ENCODE peak calls at places on chromosomes 12 and 14, in eight cellular contexts. V is fibroblast of lung; D is WERI-Rb-1; M is lower lobe of right lung; C is prostate gland; U is CD4-positive, alpha-beta T cell; F is left lung; T is stomach. X is an unnamed sample.

GRCh38 chr14:75648066-75648838 is 12.4 kb downstream of the ERG28 start:
- DNase-seq in V (peak), D (no peak), M (peak), C (peak), U (no peak), F (no peak), T (peak), X (peak)

GRCh38 chr14:99041141-99041819 is 230.7 kb downstream of the BCL11B start:
- DNase-seq in V (peak), D (no peak), M (no peak), C (no peak), U (no peak), F (no peak), T (peak), X (no peak)

GRCh38 chr14:81400852-81401251 is 728 bp upstream of the STON2 start:
- DNase-seq in V (peak), D (no peak), M (peak), C (peak), U (no peak), F (no peak), T (peak), X (peak)

GRCh38 chr12:103881261-103881660 is 40.2 kb upstream of the NT5DC3 start:
- DNase-seq in V (no peak), D (no peak), M (no peak), C (no peak), U (no peak), F (no peak), T (no peak), X (no peak)

GRCh38 chr12:3201741-3202500 is 124.7 kb downstream of the TSPAN9 start:
- DNase-seq in V (no peak), D (peak), M (no peak), C (no peak), U (no peak), F (no peak), T (no peak), X (no peak)

GRCh38 chr14:22386924-22387775 is 201.9 kb downstream of the DAD1 start:
- DNase-seq in V (peak), D (peak), M (peak), C (peak), U (no peak), F (no peak), T (peak), X (peak)

GRCh38 chr14:29637406-29637805 is 290.2 kb downstream of the PRKD1 start:
- DNase-seq in V (peak), D (no peak), M (no peak), C (peak), U (no peak), F (no peak), T (peak), X (no peak)

GRCh38 chr12:109711596-109712461 is 1.8 kb upstream of the FAM222A start:
- DNase-seq in V (no peak), D (no peak), M (no peak), C (no peak), U (no peak), F (peak), T (peak), X (no peak)

GRCh38 chr14:65223636-65224035 is 121.3 kb upstream of the MAX start:
- DNase-seq in V (no peak), D (no peak), M (no peak), C (no peak), U (no peak), F (no peak), T (no peak), X (no peak)

GRCh38 chr12:64232201-64232600 is 10.1 kb upstream of the KICS2 start:
- DNase-seq in V (no peak), D (no peak), M (no peak), C (no peak), U (no peak), F (no peak), T (no peak), X (no peak)

GRCh38 chr14:68757618-68758081 is 35.2 kb downstream of the ZFP36L1 start:
- DNase-seq in V (peak), D (no peak), M (peak), C (no peak), U (no peak), F (peak), T (no peak), X (no peak)

GRCh38 chr12:116466536-116466935 is 92.6 kb upstream of the MAP1LC3B2 start:
- DNase-seq in V (peak), D (peak), M (no peak), C (no peak), U (no peak), F (no peak), T (no peak), X (no peak)

GRCh38 chr14:91924871-91925726 is 22.4 kb downstream of the FBLN5 start:
- DNase-seq in V (peak), D (no peak), M (no peak), C (no peak), U (no peak), F (no peak), T (no peak), X (peak)

GRCh38 chr12:106919910-106920544 is 35.7 kb upstream of the TMEM263 start:
- DNase-seq in V (peak), D (no peak), M (no peak), C (peak), U (no peak), F (no peak), T (no peak), X (peak)

GRCh38 chr12:6914246-6914947 is at the start of gene ENO2:
- DNase-seq in V (peak), D (peak), M (peak), C (peak), U (peak), F (peak), T (peak), X (no peak)

GRCh38 chr14:97021571-97022171 is 224.5 kb downstream of the VRK1 start:
- DNase-seq in V (no peak), D (no peak), M (no peak), C (no peak), U (no peak), F (no peak), T (no peak), X (peak)

GRCh38 chr12:7114851-7115250 is 5.8 kb upstream of the C1RL start:
- DNase-seq in V (no peak), D (no peak), M (no peak), C (no peak), U (no peak), F (no peak), T (no peak), X (no peak)

GRCh38 chr12:28781671-28782652 is 367.1 kb upstream of the FAR2 start:
- DNase-seq in V (no peak), D (no peak), M (no peak), C (no peak), U (no peak), F (no peak), T (no peak), X (no peak)

GRCh38 chr14:80202888-80203562 is 8.3 kb downstream of the DIO2 start:
- DNase-seq in V (no peak), D (peak), M (no peak), C (no peak), U (no peak), F (peak), T (peak), X (no peak)

GRCh38 chr12:105256011-105256410 is 20.0 kb upstream of the APPL2 start:
- DNase-seq in V (peak), D (no peak), M (no peak), C (no peak), U (no peak), F (no peak), T (no peak), X (no peak)

GRCh38 chr14:80152166-80152565 is 59.1 kb downstream of the DIO2 start:
- DNase-seq in V (no peak), D (no peak), M (no peak), C (no peak), U (no peak), F (no peak), T (no peak), X (no peak)

GRCh38 chr14:81385824-81386223 is 14.3 kb downstream of the STON2 start:
- DNase-seq in V (no peak), D (no peak), M (no peak), C (no peak), U (no peak), F (no peak), T (no peak), X (no peak)

GRCh38 chr12:117579939-117580717 is 218.7 kb upstream of the NOS1 start:
- DNase-seq in V (no peak), D (no peak), M (no peak), C (no peak), U (no peak), F (no peak), T (no peak), X (no peak)

GRCh38 chr12:24948816-24949722 is at the start of gene BCAT1:
- DNase-seq in V (peak), D (peak), M (peak), C (peak), U (no peak), F (peak), T (peak), X (no peak)

GRCh38 chr12:64625243-64626077 is 15.2 kb downstream of the RASSF3 start:
- DNase-seq in V (peak), D (no peak), M (no peak), C (peak), U (no peak), F (no peak), T (peak), X (peak)

GRCh38 chr12:34399631-34400422 is 377.5 kb downstream of the ALG10 start:
- DNase-seq in V (no peak), D (peak), M (peak), C (peak), U (peak), F (peak), T (peak), X (no peak)

GRCh38 chr14:69625299-69626131 is 14.1 kb downstream of the SUSD6 start:
- DNase-seq in V (peak), D (no peak), M (peak), C (no peak), U (peak), F (peak), T (peak), X (no peak)

GRCh38 chr14:100239200-100239839 is 376 bp downstream of the YY1 start:
- DNase-seq in V (no peak), D (no peak), M (peak), C (no peak), U (peak), F (peak), T (no peak), X (no peak)

GRCh38 chr14:49280566-49280965 is 305.6 kb downstream of the RPS29 start:
- DNase-seq in V (no peak), D (no peak), M (no peak), C (no peak), U (no peak), F (no peak), T (no peak), X (no peak)

GRCh38 chr12:69569236-69569635 is 16.0 kb upstream of the CCT2 start:
- DNase-seq in V (peak), D (no peak), M (no peak), C (no peak), U (no peak), F (no peak), T (no peak), X (peak)

GRCh38 chr12:129753596-129753995 is 150.2 kb downstream of the TMEM132D start:
- DNase-seq in V (peak), D (no peak), M (no peak), C (no peak), U (no peak), F (no peak), T (no peak), X (peak)

GRCh38 chr12:110639336-110640178 is 25.6 kb downstream of the TCTN1 start:
- DNase-seq in V (peak), D (no peak), M (no peak), C (no peak), U (no peak), F (no peak), T (no peak), X (peak)

GRCh38 chr14:36942522-36943245 is 229.7 kb downstream of the SLC25A21 start:
- DNase-seq in V (peak), D (no peak), M (no peak), C (no peak), U (no peak), F (no peak), T (no peak), X (peak)

GRCh38 chr12:120689397-120690082 is 2.6 kb downstream of the MLEC start:
- DNase-seq in V (peak), D (no peak), M (no peak), C (no peak), U (no peak), F (no peak), T (no peak), X (no peak)

GRCh38 chr12:102454808-102455760 is 25.3 kb downstream of the IGF1 start:
- DNase-seq in V (peak), D (no peak), M (peak), C (no peak), U (no peak), F (no peak), T (no peak), X (no peak)

GRCh38 chr12:12881495-12881894 is 9.9 kb upstream of the GPRC5A start:
- DNase-seq in V (peak), D (no peak), M (no peak), C (no peak), U (no peak), F (no peak), T (no peak), X (no peak)

GRCh38 chr12:121805800-121806555 is 2.2 kb downstream of the SETD1B start:
- DNase-seq in V (no peak), D (no peak), M (no peak), C (no peak), U (no peak), F (peak), T (no peak), X (no peak)

DNA sequence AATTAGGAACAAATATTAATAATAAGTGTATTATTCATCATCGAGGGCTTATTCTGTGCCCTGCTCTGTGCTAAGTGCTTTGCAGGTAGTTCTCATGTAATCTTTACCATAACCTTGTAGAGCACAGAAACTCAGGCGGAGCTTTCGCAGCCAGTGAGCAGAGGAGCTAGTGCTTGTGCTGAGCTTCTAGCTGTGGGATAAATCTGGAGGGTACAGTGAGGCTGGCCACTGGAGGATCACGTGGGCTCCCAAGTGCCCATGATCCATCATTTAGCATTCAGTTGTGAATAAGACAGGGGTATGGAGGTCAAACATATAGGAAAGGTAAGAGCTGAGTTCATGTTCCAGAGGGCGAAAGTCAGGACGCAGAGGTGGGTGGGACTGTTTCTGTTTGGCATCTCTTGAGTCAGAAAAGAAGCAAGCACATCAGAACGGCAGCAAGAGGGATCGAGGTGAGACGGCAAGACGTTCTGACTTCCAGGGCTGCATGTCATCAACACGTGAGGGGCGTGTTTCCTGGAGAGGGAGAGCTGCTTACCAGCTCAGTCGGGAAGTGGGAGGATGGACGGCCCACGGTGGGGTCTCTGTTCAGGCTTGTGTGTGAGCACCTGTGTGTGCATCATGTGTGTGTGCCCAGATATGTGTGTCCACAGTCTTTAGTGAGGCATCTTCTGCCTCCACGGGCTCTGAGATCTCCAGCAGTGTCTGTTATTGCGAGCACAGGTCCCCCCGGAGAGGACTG is 16.8 kb upstream of the KRT80 start:
- DNase-seq in V (no peak), D (no peak), M (peak), C (no peak), U (no peak), F (no peak), T (no peak), X (no peak)
- H3K27ac ChIP-seq in V (no peak), D (no peak), M (no peak), C (peak), U (no peak), F (no peak), T (no peak), X (peak)

GRCh38 chr12:1662761-1663439 is 28.0 kb upstream of the ADIPOR2 start:
- DNase-seq in V (peak), D (peak), M (peak), C (peak), U (peak), F (peak), T (peak), X (no peak)
- TF ChIP-seq CTCF in V (no peak), D (peak), M (peak), C (peak), U (no peak), F (no peak), T (peak), X (no peak)

GRCh38 chr14:64060199-64060545 is 207.4 kb downstream of the SYNE2 start:
- DNase-seq in V (no peak), D (no peak), M (no peak), C (no peak), U (no peak), F (no peak), T (no peak), X (peak)
- H3K27ac ChIP-seq in V (no peak), D (no peak), M (no peak), C (no peak), U (no peak), F (no peak), T (no peak), X (peak)

GRCh38 chr12:26813812-26814211 is 19.2 kb downstream of the ITPR2 start:
- DNase-seq in V (no peak), D (no peak), M (no peak), C (no peak), U (no peak), F (no peak), T (no peak), X (no peak)
- TF ChIP-seq CTCF in V (no peak), D (no peak), M (no peak), C (no peak), U (no peak), F (no peak), T (no peak), X (no peak)

GRCh38 chr12:124656214-124656516 is 88.8 kb upstream of the NCOR2 start:
- DNase-seq in V (no peak), D (no peak), M (no peak), C (no peak), U (no peak), F (no peak), T (no peak), X (no peak)

GRCh38 chr12:124653169-124653931 is 85.9 kb upstream of the NCOR2 start:
- DNase-seq in V (no peak), D (peak), M (no peak), C (no peak), U (no peak), F (no peak), T (no peak), X (no peak)

GRCh38 chr12:124654666-124655316 is 87.4 kb upstream of the NCOR2 start:
- DNase-seq in V (no peak), D (peak), M (no peak), C (peak), U (no peak), F (no peak), T (peak), X (no peak)

GRCh38 chr12:124656947-124657434 is 89.6 kb upstream of the NCOR2 start:
- DNase-seq in V (no peak), D (no peak), M (no peak), C (no peak), U (no peak), F (no peak), T (no peak), X (no peak)

DNA sequence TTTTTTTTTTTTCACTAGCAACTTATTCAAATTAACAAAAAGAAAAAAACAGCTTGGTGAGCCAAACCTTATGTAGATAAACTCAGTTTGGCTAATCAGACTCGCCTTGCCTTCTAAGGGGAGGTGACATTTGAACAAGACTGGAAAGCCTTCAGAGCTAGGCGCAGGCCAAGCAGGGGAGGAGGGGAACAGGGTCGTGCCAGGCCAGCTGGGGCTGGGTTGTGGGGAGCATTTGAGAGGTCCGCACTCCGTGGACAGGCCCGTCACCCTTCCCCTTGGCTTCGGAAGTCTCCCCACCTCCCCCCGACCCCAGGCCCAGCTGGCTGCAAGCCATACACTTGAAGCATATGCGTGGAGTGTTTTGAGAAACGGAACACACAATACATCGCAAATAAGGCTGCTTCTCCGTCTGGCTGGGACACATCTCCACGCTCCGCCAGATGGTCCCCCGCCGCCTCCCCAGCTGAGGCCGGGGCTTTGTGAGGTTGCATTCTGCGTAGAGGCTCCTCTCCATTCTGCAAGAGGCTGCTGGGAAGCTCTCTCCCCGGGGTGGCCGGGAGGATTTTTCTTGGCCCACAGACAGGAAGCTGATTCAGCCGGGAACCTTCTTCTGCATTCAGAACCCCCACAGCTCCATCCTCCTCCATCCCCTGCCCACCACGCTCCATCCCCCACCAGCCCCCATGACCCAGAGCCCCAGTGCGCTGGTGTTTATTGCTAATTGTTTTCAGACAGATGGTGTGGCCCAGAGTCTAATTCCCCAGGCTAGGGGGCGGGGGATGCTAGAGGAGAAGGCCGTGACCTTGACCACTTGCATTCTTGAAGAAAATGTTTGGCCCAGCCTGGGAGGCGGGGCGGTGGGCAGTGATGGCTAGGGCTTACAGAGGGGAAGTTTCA is 88.2 kb upstream of the NCOR2 start:
- DNase-seq in V (peak), D (peak), M (no peak), C (no peak), U (no peak), F (no peak), T (peak), X (peak)
- H3K27ac ChIP-seq in V (peak), D (peak), M (peak), C (peak), U (no peak), F (peak), T (peak), X (peak)

GRCh38 chr14:104681689-104682074 is 7.7 kb upstream of the INF2 start:
- DNase-seq in V (peak), D (peak), M (peak), C (peak), U (no peak), F (peak), T (peak), X (peak)
- TF ChIP-seq CTCF in V (peak), D (peak), M (no peak), C (no peak), U (no peak), F (no peak), T (no peak), X (no peak)